ENCODE peak calls at places on chromosomes 16 and 17, in five cellular contexts. P, H, C, N and Y are unnamed samples.

GRCh38 chr17:81332949-81333570 is 38.0 kb upstream of the SLC38A10 start:
- DNase-seq in N (no peak), H (no peak), P (no peak), C (no peak), Y (no peak)

GRCh38 chr16:29876186-29876577 is 13.2 kb upstream of the CDIPT start:
- DNase-seq in P (no peak), H (no peak), C (no peak), N (no peak), Y (no peak)

GRCh38 chr17:66220079-66220835 is 9.0 kb downstream of the APOH start:
- DNase-seq in P (no peak), N (no peak), C (no peak), H (no peak), Y (no peak)

GRCh38 chr17:41785876-41786226 is 660 bp downstream of the JUP start:
- DNase-seq in H (peak), N (no peak), C (no peak), P (no peak), Y (no peak)

GRCh38 chr17:4968916-4969550 is 1.4 kb upstream of the SPAG7 start:
- DNase-seq in N (no peak), C (peak), P (no peak), H (no peak), Y (peak)

GRCh38 chr17:69287168-69287567 is 39.8 kb downstream of the ABCA5 start:
- DNase-seq in P (no peak), H (no peak), C (no peak), N (no peak), Y (no peak)

GRCh38 chr16:5603836-5604235 is 506.2 kb upstream of the EEF2KMT start:
- DNase-seq in C (no peak), P (no peak), N (no peak), H (no peak), Y (no peak)

GRCh38 chr16:12250578-12250977 is 274.0 kb downstream of the SNX29 start:
- DNase-seq in H (no peak), P (no peak), N (no peak), C (no peak), Y (no peak)

GRCh38 chr16:22240023-22240697 is 34.1 kb downstream of the EEF2K start:
- DNase-seq in H (no peak), C (no peak), N (no peak), P (no peak), Y (no peak)

GRCh38 chr17:58301504-58302150 is 20.9 kb upstream of the MPO start:
- DNase-seq in C (no peak), P (no peak), H (no peak), N (no peak), Y (no peak)

GRCh38 chr17:33210240-33210639 is 82.9 kb downstream of the ASIC2 start:
- DNase-seq in N (no peak), P (no peak), C (no peak), H (no peak), Y (no peak)

GRCh38 chr16:69927056-69927757 is 23.9 kb upstream of the CLEC18A start:
- DNase-seq in P (no peak), C (no peak), N (no peak), H (peak), Y (no peak)

GRCh38 chr17:66381701-66382362 is 79.4 kb downstream of the PRKCA start:
- DNase-seq in P (no peak), H (no peak), C (no peak), N (no peak), Y (no peak)

GRCh38 chr17:69590690-69591089 is 176.2 kb downstream of the MAP2K6 start:
- DNase-seq in C (no peak), N (no peak), P (no peak), H (no peak), Y (no peak)

GRCh38 chr17:27586203-27586701 is 44.7 kb upstream of the LGALS9 start:
- DNase-seq in N (no peak), C (no peak), P (no peak), H (no peak), Y (no peak)

GRCh38 chr17:75601057-75601987 is 13.7 kb downstream of the MYO15B start:
- DNase-seq in C (peak), P (peak), N (peak), H (no peak), Y (no peak)